ENCODE peak calls at places on chromosomes 3 and 15, in seven cellular contexts. One of them, this sample, is unnamed.

GRCh38 chr15:82549199-82549665 is 9.0 kb upstream of the RPS17 start:
- DNase-seq in stimulated activated CD4-positive, alpha-beta T cell treated with anti-CD3 and anti-CD28 coated beads, Interleukin-2, amount 100 ng/mL, for 24 hours: no peak
- DNase-seq in cardiac fibroblast: no peak
- DNase-seq in HFF-Myc: no peak
- DNase-seq in HFFc6: no peak
- DNase-seq in left ventricle myocardium superior: no peak
- DNase-seq in T-cell: no peak
- DNase-seq in this sample: no peak

GRCh38 chr3:185630182-185630622 is 44.1 kb downstream of the SENP2 start:
- DNase-seq in stimulated activated CD4-positive, alpha-beta T cell treated with anti-CD3 and anti-CD28 coated beads, Interleukin-2, amount 100 ng/mL, for 24 hours: no peak
- DNase-seq in cardiac fibroblast: peak; percentile 68
- DNase-seq in HFF-Myc: no peak
- DNase-seq in HFFc6: peak; percentile 5
- DNase-seq in left ventricle myocardium superior: peak; percentile 82
- DNase-seq in T-cell: no peak
- DNase-seq in this sample: peak; percentile 84

GRCh38 chr3:25870452-25870851 is 80.6 kb downstream of the OXSM start:
- DNase-seq in stimulated activated CD4-positive, alpha-beta T cell treated with anti-CD3 and anti-CD28 coated beads, Interleukin-2, amount 100 ng/mL, for 24 hours: no peak
- DNase-seq in cardiac fibroblast: peak; percentile 62
- DNase-seq in HFF-Myc: no peak
- DNase-seq in HFFc6: no peak
- DNase-seq in left ventricle myocardium superior: no peak
- DNase-seq in T-cell: no peak
- DNase-seq in this sample: no peak

GRCh38 chr3:30428251-30428650 is 178.2 kb upstream of the TGFBR2 start:
- DNase-seq in stimulated activated CD4-positive, alpha-beta T cell treated with anti-CD3 and anti-CD28 coated beads, Interleukin-2, amount 100 ng/mL, for 24 hours: no peak
- DNase-seq in cardiac fibroblast: peak; percentile 67
- DNase-seq in HFF-Myc: no peak
- DNase-seq in HFFc6: peak; percentile 43
- DNase-seq in left ventricle myocardium superior: no peak
- DNase-seq in T-cell: no peak
- DNase-seq in this sample: no peak

GRCh38 chr3:18771931-18772330 is 346.8 kb upstream of the SATB1 start:
- DNase-seq in stimulated activated CD4-positive, alpha-beta T cell treated with anti-CD3 and anti-CD28 coated beads, Interleukin-2, amount 100 ng/mL, for 24 hours: no peak
- DNase-seq in cardiac fibroblast: no peak
- DNase-seq in HFF-Myc: no peak
- DNase-seq in HFFc6: no peak
- DNase-seq in left ventricle myocardium superior: no peak
- DNase-seq in T-cell: no peak
- DNase-seq in this sample: no peak

GRCh38 chr3:177337548-177338331 is 140.5 kb upstream of the TBL1XR1 start:
- DNase-seq in stimulated activated CD4-positive, alpha-beta T cell treated with anti-CD3 and anti-CD28 coated beads, Interleukin-2, amount 100 ng/mL, for 24 hours: peak; percentile 72
- DNase-seq in cardiac fibroblast: peak; percentile 95
- DNase-seq in HFF-Myc: no peak
- DNase-seq in HFFc6: peak; percentile 55
- DNase-seq in left ventricle myocardium superior: no peak
- DNase-seq in T-cell: peak; percentile 45
- DNase-seq in this sample: no peak

GRCh38 chr3:165624761-165625160 is 212.5 kb downstream of the BCHE start:
- DNase-seq in stimulated activated CD4-positive, alpha-beta T cell treated with anti-CD3 and anti-CD28 coated beads, Interleukin-2, amount 100 ng/mL, for 24 hours: no peak
- DNase-seq in cardiac fibroblast: peak; percentile 49
- DNase-seq in HFF-Myc: no peak
- DNase-seq in HFFc6: no peak
- DNase-seq in left ventricle myocardium superior: no peak
- DNase-seq in T-cell: no peak
- DNase-seq in this sample: no peak

GRCh38 chr3:146715176-146715575 is 110.0 kb upstream of the PLSCR5 start:
- DNase-seq in stimulated activated CD4-positive, alpha-beta T cell treated with anti-CD3 and anti-CD28 coated beads, Interleukin-2, amount 100 ng/mL, for 24 hours: no peak
- DNase-seq in cardiac fibroblast: peak; percentile 60
- DNase-seq in HFF-Myc: no peak
- DNase-seq in HFFc6: peak; percentile 1
- DNase-seq in left ventricle myocardium superior: no peak
- DNase-seq in T-cell: no peak
- DNase-seq in this sample: no peak

GRCh38 chr15:96340611-96341464 is 10.3 kb downstream of the NR2F2 start:
- DNase-seq in stimulated activated CD4-positive, alpha-beta T cell treated with anti-CD3 and anti-CD28 coated beads, Interleukin-2, amount 100 ng/mL, for 24 hours: no peak
- DNase-seq in cardiac fibroblast: peak; percentile 71
- DNase-seq in HFF-Myc: no peak
- DNase-seq in HFFc6: no peak
- DNase-seq in left ventricle myocardium superior: peak; percentile 71
- DNase-seq in T-cell: no peak
- DNase-seq in this sample: peak; percentile 62

GRCh38 chr3:90091557-90091956 is 984.1 kb downstream of the EPHA3 start:
- DNase-seq in stimulated activated CD4-positive, alpha-beta T cell treated with anti-CD3 and anti-CD28 coated beads, Interleukin-2, amount 100 ng/mL, for 24 hours: no peak
- DNase-seq in cardiac fibroblast: peak; percentile 82
- DNase-seq in HFF-Myc: no peak
- DNase-seq in HFFc6: no peak
- DNase-seq in left ventricle myocardium superior: no peak
- DNase-seq in T-cell: no peak
- DNase-seq in this sample: no peak

GRCh38 chr3:119350114-119350513 is 55.9 kb downstream of the ARHGAP31 start:
- DNase-seq in stimulated activated CD4-positive, alpha-beta T cell treated with anti-CD3 and anti-CD28 coated beads, Interleukin-2, amount 100 ng/mL, for 24 hours: no peak
- DNase-seq in cardiac fibroblast: peak; percentile 46
- DNase-seq in HFF-Myc: no peak
- DNase-seq in HFFc6: no peak
- DNase-seq in left ventricle myocardium superior: no peak
- DNase-seq in T-cell: no peak
- DNase-seq in this sample: peak; percentile 51

GRCh38 chr3:196741401-196741761 is 1.7 kb downstream of the PAK2 start:
- DNase-seq in stimulated activated CD4-positive, alpha-beta T cell treated with anti-CD3 and anti-CD28 coated beads, Interleukin-2, amount 100 ng/mL, for 24 hours: no peak
- DNase-seq in cardiac fibroblast: no peak
- DNase-seq in HFF-Myc: no peak
- DNase-seq in HFFc6: no peak
- DNase-seq in left ventricle myocardium superior: no peak
- DNase-seq in T-cell: no peak
- DNase-seq in this sample: no peak

GRCh38 chr15:71448688-71449114 is 333.4 kb downstream of the THSD4 start:
- DNase-seq in stimulated activated CD4-positive, alpha-beta T cell treated with anti-CD3 and anti-CD28 coated beads, Interleukin-2, amount 100 ng/mL, for 24 hours: peak; percentile 6
- DNase-seq in cardiac fibroblast: peak; percentile 80
- DNase-seq in HFF-Myc: peak; percentile 65
- DNase-seq in HFFc6: peak; percentile 67
- DNase-seq in left ventricle myocardium superior: no peak
- DNase-seq in T-cell: no peak
- DNase-seq in this sample: no peak

GRCh38 chr3:191959876-191960418 is 499.0 kb downstream of the PYDC2 start:
- DNase-seq in stimulated activated CD4-positive, alpha-beta T cell treated with anti-CD3 and anti-CD28 coated beads, Interleukin-2, amount 100 ng/mL, for 24 hours: no peak
- DNase-seq in cardiac fibroblast: no peak
- DNase-seq in HFF-Myc: no peak
- DNase-seq in HFFc6: no peak
- DNase-seq in left ventricle myocardium superior: no peak
- DNase-seq in T-cell: no peak
- DNase-seq in this sample: no peak

GRCh38 chr15:32824777-32825176 is 107.0 kb downstream of the GREM1 start:
- DNase-seq in stimulated activated CD4-positive, alpha-beta T cell treated with anti-CD3 and anti-CD28 coated beads, Interleukin-2, amount 100 ng/mL, for 24 hours: no peak
- DNase-seq in cardiac fibroblast: peak; percentile 98
- DNase-seq in HFF-Myc: no peak
- DNase-seq in HFFc6: peak; percentile 92
- DNase-seq in left ventricle myocardium superior: no peak
- DNase-seq in T-cell: no peak
- DNase-seq in this sample: no peak

GRCh38 chr15:99105516-99106341 is 849 bp downstream of the SYNM start:
- DNase-seq in stimulated activated CD4-positive, alpha-beta T cell treated with anti-CD3 and anti-CD28 coated beads, Interleukin-2, amount 100 ng/mL, for 24 hours: peak; percentile 53
- DNase-seq in cardiac fibroblast: peak; percentile 62
- DNase-seq in HFF-Myc: no peak
- DNase-seq in HFFc6: peak; percentile 30
- DNase-seq in left ventricle myocardium superior: peak; percentile 78
- DNase-seq in T-cell: peak; percentile 19
- DNase-seq in this sample: peak; percentile 77

GRCh38 chr15:41975679-41976078 is 3.3 kb upstream of the EHD4 start:
- DNase-seq in stimulated activated CD4-positive, alpha-beta T cell treated with anti-CD3 and anti-CD28 coated beads, Interleukin-2, amount 100 ng/mL, for 24 hours: no peak
- DNase-seq in cardiac fibroblast: no peak
- DNase-seq in HFF-Myc: no peak
- DNase-seq in HFFc6: no peak
- DNase-seq in left ventricle myocardium superior: no peak
- DNase-seq in T-cell: no peak
- DNase-seq in this sample: no peak

GRCh38 chr3:55885721-55886120 is 398.6 kb upstream of the WNT5A start:
- DNase-seq in stimulated activated CD4-positive, alpha-beta T cell treated with anti-CD3 and anti-CD28 coated beads, Interleukin-2, amount 100 ng/mL, for 24 hours: no peak
- DNase-seq in cardiac fibroblast: peak; percentile 37
- DNase-seq in HFF-Myc: peak; percentile 52
- DNase-seq in HFFc6: no peak
- DNase-seq in left ventricle myocardium superior: no peak
- DNase-seq in T-cell: no peak
- DNase-seq in this sample: no peak

GRCh38 chr3:175392653-175393052 is 533.5 kb downstream of the NAALADL2 start:
- DNase-seq in stimulated activated CD4-positive, alpha-beta T cell treated with anti-CD3 and anti-CD28 coated beads, Interleukin-2, amount 100 ng/mL, for 24 hours: no peak
- DNase-seq in cardiac fibroblast: no peak
- DNase-seq in HFF-Myc: no peak
- DNase-seq in HFFc6: peak; percentile 24
- DNase-seq in left ventricle myocardium superior: no peak
- DNase-seq in T-cell: no peak
- DNase-seq in this sample: no peak

GRCh38 chr15:45114076-45114750 is at the start of the genes DUOX2 and DUOXA2:
- DNase-seq in stimulated activated CD4-positive, alpha-beta T cell treated with anti-CD3 and anti-CD28 coated beads, Interleukin-2, amount 100 ng/mL, for 24 hours: no peak
- DNase-seq in cardiac fibroblast: no peak
- DNase-seq in HFF-Myc: no peak
- DNase-seq in HFFc6: no peak
- DNase-seq in left ventricle myocardium superior: no peak
- DNase-seq in T-cell: no peak
- DNase-seq in this sample: no peak

GRCh38 chr15:77178421-77178820 is 107.5 kb upstream of the TSPAN3 start:
- DNase-seq in stimulated activated CD4-positive, alpha-beta T cell treated with anti-CD3 and anti-CD28 coated beads, Interleukin-2, amount 100 ng/mL, for 24 hours: no peak
- DNase-seq in cardiac fibroblast: no peak
- DNase-seq in HFF-Myc: no peak
- DNase-seq in HFFc6: no peak
- DNase-seq in left ventricle myocardium superior: no peak
- DNase-seq in T-cell: no peak
- DNase-seq in this sample: no peak

GRCh38 chr15:55795031-55795430 is 52.1 kb upstream of the PRTG start:
- DNase-seq in stimulated activated CD4-positive, alpha-beta T cell treated with anti-CD3 and anti-CD28 coated beads, Interleukin-2, amount 100 ng/mL, for 24 hours: no peak
- DNase-seq in cardiac fibroblast: no peak
- DNase-seq in HFF-Myc: no peak
- DNase-seq in HFFc6: no peak
- DNase-seq in left ventricle myocardium superior: no peak
- DNase-seq in T-cell: no peak
- DNase-seq in this sample: no peak

GRCh38 chr3:124372784-124373183 is 357.5 kb upstream of the UMPS start:
- DNase-seq in stimulated activated CD4-positive, alpha-beta T cell treated with anti-CD3 and anti-CD28 coated beads, Interleukin-2, amount 100 ng/mL, for 24 hours: no peak
- DNase-seq in cardiac fibroblast: no peak
- DNase-seq in HFF-Myc: no peak
- DNase-seq in HFFc6: no peak
- DNase-seq in left ventricle myocardium superior: no peak
- DNase-seq in T-cell: no peak
- DNase-seq in this sample: no peak

GRCh38 chr15:72497402-72497801 is 23.3 kb downstream of the ARIH1 start:
- DNase-seq in stimulated activated CD4-positive, alpha-beta T cell treated with anti-CD3 and anti-CD28 coated beads, Interleukin-2, amount 100 ng/mL, for 24 hours: no peak
- DNase-seq in cardiac fibroblast: no peak
- DNase-seq in HFF-Myc: no peak
- DNase-seq in HFFc6: no peak
- DNase-seq in left ventricle myocardium superior: no peak
- DNase-seq in T-cell: no peak
- DNase-seq in this sample: no peak

GRCh38 chr15:66253296-66253642 is 281 bp downstream of the MEGF11 start:
- DNase-seq in stimulated activated CD4-positive, alpha-beta T cell treated with anti-CD3 and anti-CD28 coated beads, Interleukin-2, amount 100 ng/mL, for 24 hours: no peak
- DNase-seq in cardiac fibroblast: no peak
- DNase-seq in HFF-Myc: no peak
- DNase-seq in HFFc6: no peak
- DNase-seq in left ventricle myocardium superior: no peak
- DNase-seq in T-cell: no peak
- DNase-seq in this sample: no peak

GRCh38 chr15:29970402-29970695 is 112.4 kb upstream of the GOLGA8J start:
- DNase-seq in stimulated activated CD4-positive, alpha-beta T cell treated with anti-CD3 and anti-CD28 coated beads, Interleukin-2, amount 100 ng/mL, for 24 hours: no peak
- DNase-seq in cardiac fibroblast: peak; percentile 20
- DNase-seq in HFF-Myc: no peak
- DNase-seq in HFFc6: no peak
- DNase-seq in left ventricle myocardium superior: no peak
- DNase-seq in T-cell: no peak
- DNase-seq in this sample: no peak

GRCh38 chr15:40155270-40155910 is 5.5 kb upstream of the BUB1B start:
- DNase-seq in stimulated activated CD4-positive, alpha-beta T cell treated with anti-CD3 and anti-CD28 coated beads, Interleukin-2, amount 100 ng/mL, for 24 hours: no peak
- DNase-seq in cardiac fibroblast: no peak
- DNase-seq in HFF-Myc: no peak
- DNase-seq in HFFc6: no peak
- DNase-seq in left ventricle myocardium superior: no peak
- DNase-seq in T-cell: no peak
- DNase-seq in this sample: no peak

GRCh38 chr3:156488771-156489170 is 66.1 kb downstream of the SSR3 start:
- DNase-seq in stimulated activated CD4-positive, alpha-beta T cell treated with anti-CD3 and anti-CD28 coated beads, Interleukin-2, amount 100 ng/mL, for 24 hours: no peak
- DNase-seq in cardiac fibroblast: peak; percentile 59
- DNase-seq in HFF-Myc: no peak
- DNase-seq in HFFc6: peak; percentile 53
- DNase-seq in left ventricle myocardium superior: no peak
- DNase-seq in T-cell: no peak
- DNase-seq in this sample: no peak

GRCh38 chr15:75577401-75578205 is 1.5 kb downstream of the PTPN9 start:
- DNase-seq in stimulated activated CD4-positive, alpha-beta T cell treated with anti-CD3 and anti-CD28 coated beads, Interleukin-2, amount 100 ng/mL, for 24 hours: no peak
- DNase-seq in cardiac fibroblast: peak; percentile 46
- DNase-seq in HFF-Myc: no peak
- DNase-seq in HFFc6: no peak
- DNase-seq in left ventricle myocardium superior: no peak
- DNase-seq in T-cell: no peak
- DNase-seq in this sample: no peak

GRCh38 chr3:71028802-71029201 is 554.7 kb downstream of the FOXP1 start:
- DNase-seq in stimulated activated CD4-positive, alpha-beta T cell treated with anti-CD3 and anti-CD28 coated beads, Interleukin-2, amount 100 ng/mL, for 24 hours: no peak
- DNase-seq in cardiac fibroblast: no peak
- DNase-seq in HFF-Myc: no peak
- DNase-seq in HFFc6: no peak
- DNase-seq in left ventricle myocardium superior: no peak
- DNase-seq in T-cell: no peak
- DNase-seq in this sample: no peak

GRCh38 chr3:132253262-132253878 is 63.8 kb upstream of the ACP3 start:
- DNase-seq in stimulated activated CD4-positive, alpha-beta T cell treated with anti-CD3 and anti-CD28 coated beads, Interleukin-2, amount 100 ng/mL, for 24 hours: no peak
- DNase-seq in cardiac fibroblast: peak; percentile 87
- DNase-seq in HFF-Myc: peak; percentile 53
- DNase-seq in HFFc6: peak; percentile 61
- DNase-seq in left ventricle myocardium superior: no peak
- DNase-seq in T-cell: no peak
- DNase-seq in this sample: no peak

GRCh38 chr15:70324001-70324974 is 226.6 kb upstream of the TLE3 start:
- DNase-seq in stimulated activated CD4-positive, alpha-beta T cell treated with anti-CD3 and anti-CD28 coated beads, Interleukin-2, amount 100 ng/mL, for 24 hours: no peak
- DNase-seq in cardiac fibroblast: no peak
- DNase-seq in HFF-Myc: peak; percentile 87
- DNase-seq in HFFc6: peak; percentile 81
- DNase-seq in left ventricle myocardium superior: no peak
- DNase-seq in T-cell: no peak
- DNase-seq in this sample: no peak

GRCh38 chr15:32677238-32677750 is 35.8 kb downstream of the SCG5 start:
- DNase-seq in stimulated activated CD4-positive, alpha-beta T cell treated with anti-CD3 and anti-CD28 coated beads, Interleukin-2, amount 100 ng/mL, for 24 hours: no peak
- DNase-seq in cardiac fibroblast: peak; percentile 52
- DNase-seq in HFF-Myc: no peak
- DNase-seq in HFFc6: no peak
- DNase-seq in left ventricle myocardium superior: no peak
- DNase-seq in T-cell: no peak
- DNase-seq in this sample: no peak

This sample was measured in Right ventricle myocardium superior.